ENCODE peak calls at places on chromosomes 5 and 9, in four cellular contexts. D, A, R and F are unnamed samples. For H3K4me1 and H3K27me3, the result is how much of the 10 kb centered on the place peaks cover.

GRCh38 chr5:32909207-32909606 is 198.1 kb downstream of the NPR3 start:
- DNase-seq in D (no peak), A (no peak), R (peak), F (no peak)

GRCh38 chr5:83767409-83767992 is 46.8 kb upstream of the HAPLN1 start:
- DNase-seq in D (no peak), A (no peak), R (no peak), F (no peak)

GRCh38 chr9:10396641-10397040 is 216.2 kb downstream of the PTPRD start:
- DNase-seq in D (no peak), A (no peak), R (no peak), F (no peak)

GRCh38 chr9:130651752-130652151 is 12.6 kb upstream of the PRDM12 start:
- DNase-seq in D (no peak), A (no peak), R (no peak), F (peak)

GRCh38 chr9:92992549-92992948 is 45.2 kb downstream of the FGD3 start:
- DNase-seq in D (no peak), A (no peak), R (no peak), F (no peak)

GRCh38 chr5:14263700-14264099 is 120.6 kb downstream of the TRIO start:
- DNase-seq in D (no peak), A (no peak), R (no peak), F (no peak)

GRCh38 chr5:79640571-79641055 is 28.4 kb downstream of the TENT2 start:
- DNase-seq in D (no peak), A (no peak), R (peak), F (no peak)

GRCh38 chr5:87383216-87383615 is 29.5 kb downstream of the CCNH start:
- DNase-seq in D (no peak), A (peak), R (peak), F (no peak)

GRCh38 chr5:148179234-148179824 is 11.0 kb downstream of the SPINK14 start:
- DNase-seq in D (no peak), A (peak), R (peak), F (no peak)

GRCh38 chr9:125644819-125645507 is 62.0 kb downstream of the MAPKAP1 start:
- DNase-seq in D (no peak), A (no peak), R (no peak), F (no peak)

GRCh38 chr5:134091626-134092121 is 22.8 kb upstream of the TCF7 start:
- DNase-seq in D (no peak), A (no peak), R (peak), F (no peak)

GRCh38 chr5:116062352-116062751 is 22.5 kb upstream of the COMMD10 start:
- DNase-seq in D (no peak), A (no peak), R (no peak), F (no peak)

GRCh38 chr9:20558609-20559016 is 63.7 kb downstream of the MLLT3 start:
- DNase-seq in D (no peak), A (peak), R (peak), F (no peak)

GRCh38 chr9:69307446-69308216 is 17.4 kb upstream of the ENTREP1 start:
- DNase-seq in D (no peak), A (peak), R (peak), F (no peak)

GRCh38 chr5:89584339-89584956 is 701.5 kb upstream of the MEF2C start:
- DNase-seq in D (no peak), A (peak), R (peak), F (no peak)

GRCh38 chr5:96651047-96651446 is 11.1 kb upstream of the CAST start:
- DNase-seq in D (no peak), A (no peak), R (no peak), F (no peak)

GRCh38 chr5:96649251-96649937 is 12.8 kb upstream of the CAST start:
- DNase-seq in D (no peak), A (peak), R (no peak), F (no peak)

GRCh38 chr5:96648023-96648422 is 14.2 kb upstream of the CAST start:
- DNase-seq in D (no peak), A (no peak), R (no peak), F (no peak)

GRCh38 chr5:96648598-96648997 is 13.6 kb upstream of the CAST start:
- DNase-seq in D (no peak), A (no peak), R (peak), F (no peak)

GRCh38 chr5:96649938-96650540 is 12.1 kb upstream of the CAST start:
- DNase-seq in D (no peak), A (no peak), R (peak), F (no peak)
- H3K4me1 ChIP-seq in D (under half), A (half or more), R (under half), F (under half)

GRCh38 chr9:128383007-128383753 is 12.0 kb downstream of the URM1 start:
- DNase-seq in D (no peak), A (no peak), R (no peak), F (no peak)
- H3K27me3 ChIP-seq in D (under half), A (under half), R (under half), F (under half)

GRCh38 chr5:106127985-106128384 is 1542.8 kb downstream of the EFNA5 start:
- DNase-seq in D (no peak), A (no peak), R (no peak), F (no peak)

GRCh38 chr5:106121972-106122605 is 1548.6 kb downstream of the EFNA5 start:
- DNase-seq in D (no peak), A (peak), R (peak), F (peak)

DNA sequence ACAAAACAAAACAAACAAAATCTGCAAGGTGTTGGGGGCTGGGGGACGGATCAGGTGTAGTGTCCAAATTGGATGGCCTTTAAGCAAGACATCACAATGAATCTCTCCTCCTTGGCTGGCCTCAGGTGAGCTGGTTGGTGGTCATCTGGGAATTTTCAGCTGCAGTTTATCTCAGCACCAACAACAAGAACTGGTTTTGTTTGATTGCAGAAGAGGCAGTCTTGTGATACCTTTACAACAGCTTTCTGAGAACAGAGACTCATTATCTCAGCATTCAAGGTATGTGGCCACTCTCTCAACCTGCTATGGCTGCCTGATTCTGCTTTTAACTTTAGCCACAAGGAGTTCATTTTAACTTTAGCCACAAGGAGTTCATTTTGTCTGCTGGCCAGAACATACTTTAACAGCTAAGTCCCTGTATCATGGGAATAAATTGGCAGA is 1543.4 kb downstream of the EFNA5 start:
- DNase-seq in D (no peak), A (no peak), R (no peak), F (no peak)
- H3K4me1 ChIP-seq in D (under half), A (under half), R (under half), F (under half)

GRCh38 chr5:4576161-4576748 is 563.9 kb upstream of the ADAMTS16 start:
- DNase-seq in D (no peak), A (peak), R (peak), F (no peak)
- H3K27me3 ChIP-seq in D (under half), A (under half), R (under half), F (under half)

GRCh38 chr9:107024193-107024592 is 161.2 kb downstream of the ZNF462 start:
- DNase-seq in D (no peak), A (no peak), R (no peak), F (no peak)

GRCh38 chr9:107016383-107016782 is 153.4 kb downstream of the ZNF462 start:
- DNase-seq in D (no peak), A (no peak), R (no peak), F (no peak)

GRCh38 chr9:107019216-107019615 is 156.2 kb downstream of the ZNF462 start:
- DNase-seq in D (no peak), A (peak), R (peak), F (no peak)

GRCh38 chr9:107020040-107020530 is 157.1 kb downstream of the ZNF462 start:
- DNase-seq in D (no peak), A (peak), R (peak), F (no peak)
- H3K4me1 ChIP-seq in D (under half), A (under half), R (under half), F (under half)

DNA sequence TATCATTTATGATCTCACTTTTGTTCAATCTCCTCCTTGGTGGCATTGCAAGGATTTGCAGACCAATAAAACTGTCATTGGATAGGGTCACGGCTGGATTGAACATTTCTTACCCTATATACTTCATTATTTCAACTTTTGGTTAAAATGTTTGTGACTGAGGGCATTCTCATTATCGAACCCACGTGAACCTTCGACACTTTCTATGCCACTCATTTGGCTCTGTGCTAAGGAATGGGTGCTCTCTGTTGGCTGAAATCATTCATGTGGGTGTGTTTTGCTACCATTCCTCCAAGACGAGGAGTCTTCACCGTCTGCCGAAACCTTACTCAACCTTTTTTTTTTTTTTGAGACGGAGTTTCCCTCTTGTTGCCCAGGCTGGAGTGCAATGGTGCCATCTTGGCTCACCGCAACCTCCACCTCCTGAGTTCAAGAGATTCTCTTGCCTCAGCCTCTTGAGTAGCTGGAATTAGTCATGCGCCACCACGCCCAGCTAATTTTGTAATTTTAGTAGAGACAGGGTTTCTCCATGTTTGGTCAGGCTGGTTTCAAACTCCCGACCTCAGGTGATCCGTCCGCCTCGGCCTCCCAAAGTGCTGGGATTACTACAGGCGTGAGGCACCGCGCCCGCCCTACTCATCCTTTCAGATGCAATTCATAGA is 62.5 kb downstream of the CSNK1A1 start:
- DNase-seq in D (peak), A (no peak), R (peak), F (peak)
- H3K27me3 ChIP-seq in D (under half), A (under half), R (under half), F (under half)

GRCh38 chr9:123864291-123864690 is 65.6 kb downstream of the DENND1A start:
- DNase-seq in D (no peak), A (no peak), R (no peak), F (no peak)

GRCh38 chr9:123867971-123868370 is 62.0 kb downstream of the DENND1A start:
- DNase-seq in D (no peak), A (no peak), R (no peak), F (no peak)

GRCh38 chr9:123865226-123865625 is 64.7 kb downstream of the DENND1A start:
- DNase-seq in D (no peak), A (no peak), R (no peak), F (no peak)

GRCh38 chr9:123866497-123866896 is 63.4 kb downstream of the DENND1A start:
- DNase-seq in D (no peak), A (no peak), R (peak), F (no peak)

GRCh38 chr9:123867034-123867433 is 62.9 kb downstream of the DENND1A start:
- DNase-seq in D (no peak), A (no peak), R (no peak), F (no peak)
- H3K4me1 ChIP-seq in D (under half), A (under half), R (under half), F (half or more)

DNA sequence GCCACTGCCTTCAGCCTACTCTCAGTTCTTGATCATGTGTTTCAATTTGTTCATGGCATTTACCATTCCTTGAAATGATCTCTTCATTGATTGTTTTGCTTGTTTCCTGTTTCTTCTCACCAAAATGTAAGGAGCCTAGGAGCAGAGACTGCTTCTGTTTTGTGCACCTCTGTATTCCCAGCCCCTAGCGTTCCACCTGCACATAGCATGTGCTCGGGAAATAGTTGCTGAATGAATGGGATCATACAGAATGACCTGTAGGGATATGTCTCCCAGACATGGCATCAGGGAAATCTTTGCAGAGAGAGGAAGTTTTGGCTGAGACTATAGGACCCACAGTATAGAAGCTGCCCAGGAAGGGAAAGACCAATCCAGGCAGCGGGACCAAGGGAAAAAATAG is 6.2 kb upstream of the CERCAM start:
- DNase-seq in D (no peak), A (no peak), R (no peak), F (no peak)
- H3K27me3 ChIP-seq in D (half or more), A (under half), R (under half), F (under half)